ENCODE peak calls at places on chromosomes 2 and 18, in six cellular contexts. Y is stimulated activated CD4-positive, alpha-beta T cell treated with anti-CD3 and anti-CD28 coated beads, Interleukin-2, amount 100 ng/mL, for 48 hours; N is MG63; D is activated CD4-positive, alpha-beta T cell treated with anti-CD3 and anti-CD28 coated beads, Interleukin-2, amount 50 U/mL, for 24 hours; S is NCI-H2081; E is effector memory CD8-positive, alpha-beta T cell. X is an unnamed sample.

GRCh38 chr18:54149078-54149697 is 75.3 kb downstream of the MBD2 start:
- DNase-seq in D (no peak), S (no peak), Y (peak), E (no peak), N (peak), X (peak)

GRCh38 chr2:46157072-46157965 is 139.9 kb upstream of the EPAS1 start:
- DNase-seq in E (no peak), N (no peak), D (no peak), S (no peak), Y (no peak), X (no peak)

GRCh38 chr2:73821669-73822068 is 7.1 kb upstream of the STAMBP start:
- DNase-seq in N (no peak), Y (no peak), E (no peak), S (no peak), D (no peak), X (no peak)

GRCh38 chr18:10015941-10016819 is 102.4 kb downstream of the VAPA start:
- DNase-seq in D (no peak), S (no peak), N (peak), Y (no peak), E (no peak), X (peak)

GRCh38 chr2:6676245-6676644 is 189.5 kb downstream of the CMPK2 start:
- DNase-seq in Y (no peak), N (no peak), E (no peak), D (no peak), S (no peak), X (no peak)

GRCh38 chr2:61255580-61256437 is 93.8 kb downstream of the C2orf74 start:
- DNase-seq in E (no peak), S (no peak), D (no peak), Y (no peak), N (no peak), X (peak)

GRCh38 chr2:42575458-42576064 is 7.1 kb downstream of the MTA3 start:
- DNase-seq in D (no peak), E (no peak), Y (no peak), N (no peak), S (no peak), X (no peak)

GRCh38 chr2:236712304-236712703 is 142.7 kb downstream of the ACKR3 start:
- DNase-seq in N (peak), S (no peak), Y (no peak), D (no peak), E (no peak), X (peak)

GRCh38 chr2:15919716-15920444 is 20.5 kb upstream of the MYCN start:
- DNase-seq in Y (no peak), D (no peak), E (no peak), N (peak), S (no peak), X (no peak)

GRCh38 chr2:30359644-30360167 is 87.3 kb upstream of the LCLAT1 start:
- DNase-seq in E (no peak), S (no peak), N (no peak), D (no peak), Y (no peak), X (no peak)

GRCh38 chr2:162929571-162929970 is 91.0 kb upstream of the KCNH7 start:
- DNase-seq in Y (no peak), D (no peak), N (no peak), E (no peak), S (no peak), X (no peak)

GRCh38 chr2:84850471-84850870 is 30.4 kb downstream of the TRABD2A start:
- DNase-seq in N (no peak), D (no peak), Y (no peak), E (no peak), S (no peak), X (no peak)

GRCh38 chr2:220165401-220165800 is 538.0 kb downstream of the SLC4A3 start:
- DNase-seq in N (no peak), E (no peak), D (no peak), Y (no peak), S (peak), X (no peak)

X was measured in adipocyte.